ENCODE peak calls at places on chromosomes 7 and 10, in nine cellular contexts. K is fibroblast of lung, W is T follicular helper cell, D is SW480, G is A549, O is EH, A is DMS 273 treated with DMSO at 0.1 percent for 48 hours, M is left cardiac atrium, H is kidney glomerular epithelial cell. Y is an unnamed sample.

GRCh38 chr7:69962856-69963149 is 364.5 kb downstream of the AUTS2 start:
- DNase-seq in D (no peak), O (no peak), M (no peak), G (no peak), H (no peak), W (no peak), A (no peak), K (peak; percentile 14), Y (no peak)

GRCh38 chr10:103498936-103499638 is 5.6 kb downstream of the NEURL1 start:
- DNase-seq in A (no peak), D (no peak), W (no peak), H (no peak), G (no peak), M (no peak), K (no peak), O (no peak), Y (no peak)

GRCh38 chr7:83359108-83359507 is 196.4 kb upstream of the PCLO start:
- DNase-seq in W (no peak), H (no peak), M (no peak), A (peak; percentile 79), K (no peak), D (no peak), G (no peak), O (no peak), Y (no peak)

GRCh38 chr10:43196131-43196980 is 58.1 kb downstream of the CSGALNACT2 start:
- DNase-seq in G (no peak), W (no peak), H (no peak), K (no peak), M (no peak), O (no peak), D (no peak), A (no peak), Y (no peak)

GRCh38 chr7:141251180-141251579 is 177.3 kb downstream of the TMEM178B start:
- DNase-seq in W (no peak), D (no peak), A (no peak), G (no peak), H (no peak), M (no peak), K (no peak), O (no peak), Y (no peak)

GRCh38 chr10:77732213-77733003 is 94.8 kb upstream of the KCNMA1 start:
- DNase-seq in G (no peak), H (no peak), D (no peak), O (no peak), W (no peak), M (no peak), A (no peak), K (no peak), Y (no peak)

GRCh38 chr10:122294006-122294405 is 22.9 kb downstream of the BTBD16 start:
- DNase-seq in A (no peak), W (no peak), H (no peak), O (peak; percentile 23), G (peak; percentile 20), K (no peak), D (peak; percentile 97), M (no peak), Y (no peak)

GRCh38 chr7:99559276-99559915 is 954 bp downstream of the ZNF655 start:
- DNase-seq in D (no peak), K (no peak), H (no peak), O (peak; percentile 44), A (no peak), W (no peak), G (no peak), M (no peak), Y (no peak)

GRCh38 chr10:613217-613616 is 76.3 kb downstream of the DIP2C start:
- DNase-seq in H (no peak), W (no peak), G (no peak), A (no peak), M (no peak), K (no peak), O (no peak), D (no peak), Y (no peak)

GRCh38 chr10:70599319-70599718 is 3.2 kb downstream of the PRF1 start:
- DNase-seq in A (no peak), G (no peak), K (no peak), W (no peak), M (no peak), H (no peak), D (no peak), O (no peak), Y (no peak)

GRCh38 chr10:132002004-132002403 is 20.3 kb upstream of the BNIP3 start:
- DNase-seq in H (no peak), M (no peak), A (no peak), D (no peak), K (no peak), G (no peak), O (no peak), W (no peak), Y (no peak)

GRCh38 chr7:131203291-131203976 is 124.2 kb upstream of the MKLN1 start:
- DNase-seq in A (no peak), G (no peak), K (no peak), H (no peak), O (no peak), W (no peak), M (no peak), D (no peak), Y (no peak)

GRCh38 chr7:155438778-155439177 is 19.2 kb upstream of the EN2 start:
- DNase-seq in M (no peak), D (no peak), H (no peak), A (no peak), W (no peak), O (no peak), G (no peak), K (no peak), Y (no peak)

GRCh38 chr7:30135551-30136271 is 925 bp downstream of the MTURN start:
- DNase-seq in K (peak; percentile 76), H (no peak), D (peak; percentile 90), O (peak; percentile 65), M (peak; percentile 70), W (peak; percentile 40), A (no peak), G (peak; percentile 64), Y (no peak)

GRCh38 chr10:118342638-118343020 is 505 bp upstream of the FAM204A start:
- DNase-seq in H (no peak), W (no peak), M (no peak), G (no peak), O (peak; percentile 16), A (peak; percentile 0), D (no peak), K (no peak), Y (no peak)

GRCh38 chr7:82521906-82522445 is 78.4 kb upstream of the CACNA2D1 start:
- DNase-seq in K (no peak), O (no peak), A (no peak), M (no peak), H (no peak), D (no peak), G (no peak), W (no peak), Y (peak; percentile 64)

GRCh38 chr7:85600425-85600824 is 413.6 kb upstream of the SEMA3D start:
- DNase-seq in A (no peak), M (no peak), K (peak; percentile 55), G (no peak), H (no peak), D (no peak), O (no peak), W (no peak), Y (no peak)

GRCh38 chr10:124993728-124994451 is 52.0 kb downstream of the ZRANB1 start:
- DNase-seq in A (no peak), W (no peak), M (peak; percentile 17), G (no peak), O (no peak), K (no peak), H (no peak), D (no peak), Y (no peak)

GRCh38 chr10:126133906-126134703 is 237.7 kb downstream of the FANK1 start:
- DNase-seq in H (peak; percentile 87), M (no peak), G (peak; percentile 78), K (peak; percentile 50), W (no peak), A (no peak), O (peak; percentile 89), D (peak; percentile 3), Y (peak; percentile 53)

GRCh38 chr7:139913006-139913405 is 83.9 kb downstream of the TBXAS1 start:
- DNase-seq in G (no peak), D (no peak), A (no peak), W (no peak), H (no peak), M (no peak), O (no peak), K (no peak), Y (no peak)

GRCh38 chr7:121366852-121367431 is 29.2 kb downstream of the FAM3C start:
- DNase-seq in H (peak; percentile 54), A (peak; percentile 28), G (peak; percentile 34), M (no peak), K (peak; percentile 67), W (peak; percentile 5), O (peak; percentile 57), D (peak; percentile 58), Y (no peak)

GRCh38 chr10:45557275-45557905 is 115.2 kb downstream of the ZFAND4 start:
- DNase-seq in H (no peak), G (no peak), A (no peak), O (no peak), W (no peak), M (no peak), K (no peak), D (no peak), Y (no peak)

GRCh38 chr7:33895025-33895804 is 10.1 kb upstream of the BMPER start:
- DNase-seq in G (peak; percentile 80), W (peak; percentile 42), H (peak; percentile 66), O (peak; percentile 83), K (peak; percentile 78), D (peak; percentile 77), M (peak; percentile 86), A (peak; percentile 53), Y (peak; percentile 40)

GRCh38 chr7:108503112-108504026 is 22.6 kb downstream of the PNPLA8 start:
- DNase-seq in K (peak; percentile 80), A (peak; percentile 96), O (peak; percentile 35), D (no peak), G (no peak), H (no peak), W (no peak), M (no peak), Y (peak; percentile 21)

GRCh38 chr10:613661-614340 is 75.7 kb downstream of the DIP2C start:
- DNase-seq in H (no peak), O (no peak), G (no peak), K (no peak), A (no peak), D (no peak), W (no peak), M (no peak), Y (no peak)

GRCh38 chr10:98170249-98171117 is 36.0 kb downstream of the R3HCC1L start:
- DNase-seq in G (peak; percentile 61), K (peak; percentile 58), M (no peak), O (peak; percentile 59), W (no peak), A (peak; percentile 10), D (peak; percentile 36), H (peak; percentile 27), Y (no peak)

GRCh38 chr7:75621124-75621523 is 117.6 kb downstream of the HIP1 start:
- DNase-seq in H (no peak), M (no peak), O (no peak), A (no peak), K (no peak), W (no peak), D (no peak), G (no peak), Y (no peak)

GRCh38 chr10:37727491-37728352 is 129.7 kb downstream of the ZNF248 start:
- DNase-seq in K (no peak), G (no peak), M (no peak), A (no peak), D (no peak), W (no peak), O (no peak), H (no peak), Y (no peak)

GRCh38 chr7:55211721-55212120 is 153.4 kb upstream of the LANCL2 start:
- DNase-seq in M (no peak), K (no peak), O (peak; percentile 60), G (no peak), A (no peak), W (no peak), D (no peak), H (no peak), Y (no peak)

GRCh38 chr7:36965625-36966024 is 241.3 kb upstream of the AOAH start:
- DNase-seq in A (no peak), H (no peak), W (no peak), M (no peak), K (no peak), D (no peak), G (no peak), O (no peak), Y (no peak)

GRCh38 chr10:3658766-3659165 is 126.2 kb downstream of the KLF6 start:
- DNase-seq in O (no peak), G (no peak), M (no peak), W (no peak), H (no peak), A (no peak), D (no peak), K (no peak), Y (no peak)

Y was measured in AG09309.